ENCODE peak calls at places on chromosomes 5 and 9, in eight cellular contexts. A, T, X, V, O, Z, S and R are unnamed samples.

GRCh38 chr5:135031146-135031812 is 2.7 kb downstream of the PITX1 start:
- DNase-seq in A (peak; percentile 76), T (no peak), X (no peak), V (no peak), O (peak; percentile 18), Z (no peak), S (no peak), R (peak; percentile 76)

GRCh38 chr9:92738661-92739081 is 26.0 kb downstream of the BICD2 start:
- DNase-seq in A (no peak), T (peak; percentile 84), X (no peak), V (no peak), O (no peak), Z (peak; percentile 51), S (peak; percentile 79), R (peak; percentile 73)

GRCh38 chr9:135256568-135257354 is 169.3 kb downstream of the OLFM1 start:
- DNase-seq in A (no peak), T (no peak), X (no peak), V (no peak), O (no peak), Z (no peak), S (no peak), R (no peak)

GRCh38 chr5:150469718-150470470 is 20.4 kb upstream of the RPS14 start:
- DNase-seq in A (no peak), T (peak; percentile 99), X (peak; percentile 46), V (no peak), O (peak; percentile 98), Z (no peak), S (no peak), R (no peak)

GRCh38 chr9:88988796-88989641 is 2.2 kb upstream of the S1PR3 start:
- DNase-seq in A (no peak), T (peak; percentile 60), X (no peak), V (no peak), O (peak; percentile 69), Z (peak; percentile 39), S (no peak), R (no peak)

GRCh38 chr5:150473673-150474358 is 24.3 kb upstream of the RPS14 start:
- DNase-seq in A (peak; percentile 80), T (peak; percentile 98), X (peak; percentile 56), V (no peak), O (peak; percentile 44), Z (no peak), S (no peak), R (no peak)

GRCh38 chr5:168950241-168950951 is 350.5 kb downstream of the SLIT3 start:
- DNase-seq in A (no peak), T (no peak), X (no peak), V (no peak), O (no peak), Z (no peak), S (no peak), R (no peak)

GRCh38 chr9:14306672-14307646 is 7.0 kb downstream of the NFIB start:
- DNase-seq in A (peak; percentile 7), T (peak; percentile 79), X (no peak), V (no peak), O (peak; percentile 3), Z (no peak), S (no peak), R (no peak)

GRCh38 chr9:129225815-129226214 is 47.8 kb upstream of the IER5L start:
- DNase-seq in A (peak; percentile 80), T (peak; percentile 95), X (peak; percentile 86), V (peak; percentile 37), O (peak; percentile 73), Z (peak; percentile 74), S (no peak), R (peak; percentile 81)

GRCh38 chr5:14681236-14681752 is 16.8 kb downstream of the OTULIN start:
- DNase-seq in A (no peak), T (peak; percentile 55), X (no peak), V (no peak), O (no peak), Z (no peak), S (no peak), R (no peak)

GRCh38 chr5:143138839-143139238 is 264.6 kb downstream of the NR3C1 start:
- DNase-seq in A (no peak), T (peak; percentile 20), X (no peak), V (no peak), O (peak; percentile 13), Z (no peak), S (no peak), R (no peak)

GRCh38 chr9:113589890-113590289 is 126.4 kb downstream of the RGS3 start:
- DNase-seq in A (no peak), T (peak; percentile 34), X (peak; percentile 45), V (no peak), O (peak; percentile 66), Z (no peak), S (no peak), R (no peak)

GRCh38 chr5:76104027-76104426 is 20.8 kb downstream of the SV2C start:
- DNase-seq in A (peak; percentile 76), T (peak; percentile 3), X (peak; percentile 73), V (no peak), O (peak; percentile 19), Z (no peak), S (no peak), R (no peak)

GRCh38 chr9:19372576-19372975 is 7.5 kb downstream of the RPS6 start:
- DNase-seq in A (no peak), T (no peak), X (no peak), V (no peak), O (no peak), Z (no peak), S (no peak), R (no peak)

GRCh38 chr5:112077180-112077579 is 320.2 kb upstream of the NREP start:
- DNase-seq in A (no peak), T (peak; percentile 27), X (no peak), V (no peak), O (peak; percentile 52), Z (no peak), S (no peak), R (no peak)

GRCh38 chr9:98856982-98857381 is 49.5 kb downstream of the GALNT12 start:
- DNase-seq in A (no peak), T (peak; percentile 78), X (no peak), V (no peak), O (no peak), Z (no peak), S (no peak), R (no peak)

GRCh38 chr5:53419247-53419646 is 61.2 kb upstream of the FST start:
- DNase-seq in A (no peak), T (peak; percentile 82), X (no peak), V (no peak), O (peak; percentile 93), Z (no peak), S (no peak), R (no peak)

GRCh38 chr5:7541898-7542297 is 146.0 kb downstream of the ADCY2 start:
- DNase-seq in A (no peak), T (peak; percentile 4), X (no peak), V (no peak), O (no peak), Z (no peak), S (no peak), R (no peak)

GRCh38 chr9:135508211-135508820 is 7.8 kb downstream of the MRPS2 start:
- DNase-seq in A (no peak), T (no peak), X (no peak), V (no peak), O (no peak), Z (peak; percentile 33), S (peak; percentile 71), R (peak; percentile 29)

GRCh38 chr5:40204157-40204556 is 475.6 kb upstream of the PTGER4 start:
- DNase-seq in A (no peak), T (no peak), X (no peak), V (no peak), O (no peak), Z (no peak), S (no peak), R (no peak)

GRCh38 chr5:61805101-61805500 is 473.0 kb downstream of the ZSWIM6 start:
- DNase-seq in A (no peak), T (peak; percentile 91), X (peak; percentile 49), V (no peak), O (peak; percentile 60), Z (no peak), S (no peak), R (no peak)

GRCh38 chr5:177607115-177607451 is 7.2 kb downstream of the B4GALT7 start:
- DNase-seq in A (no peak), T (no peak), X (no peak), V (no peak), O (no peak), Z (no peak), S (no peak), R (no peak)
- H3K27ac ChIP-seq in A (no peak overlapping the region), T (no peak overlapping the region), X (no peak overlapping the region), V (no peak overlapping the region), O (no peak overlapping the region), Z (no peak overlapping the region), S (no peak overlapping the region), R (no peak overlapping the region)

GRCh38 chr5:139395844-139396640 is 1.1 kb upstream of the PROB1 start:
- DNase-seq in A (no peak), T (no peak), X (no peak), V (no peak), O (no peak), Z (no peak), S (no peak), R (no peak)

GRCh38 chr5:139394654-139395566 is at the start of gene PROB1:
- DNase-seq in A (peak; percentile 32), T (no peak), X (no peak), V (no peak), O (no peak), Z (no peak), S (peak; percentile 79), R (no peak)

GRCh38 chr5:139392678-139393496 is 2.0 kb downstream of the PROB1 start:
- DNase-seq in A (peak; percentile 85), T (peak; percentile 52), X (peak; percentile 80), V (peak; percentile 75), O (no peak), Z (no peak), S (peak; percentile 81), R (peak; percentile 95)

GRCh38 chr5:139393497-139394122 is 1.3 kb downstream of the PROB1 start:
- DNase-seq in A (peak; percentile 22), T (no peak), X (no peak), V (no peak), O (no peak), Z (no peak), S (peak; percentile 79), R (no peak)

GRCh38 chr5:139394123-139394653 is 716 bp downstream of the PROB1 start:
- DNase-seq in A (peak; percentile 88), T (no peak), X (peak; percentile 77), V (peak; percentile 38), O (no peak), Z (no peak), S (peak; percentile 76), R (peak; percentile 87)
- H3K4me3 ChIP-seq in A (peak overlapping the region; percentile 46), T (peak overlapping the region; percentile 21), X (peak overlapping the region; percentile 48), V (peak overlapping the region; percentile 59), O (peak overlapping the region; percentile 24), Z (peak overlapping the region; percentile 49), S (peak overlapping the region; percentile 56), R (peak overlapping the region; percentile 35)

GRCh38 chr5:67038817-67039603 is 157.6 kb downstream of the CD180 start:
- DNase-seq in A (no peak), T (peak; percentile 96), X (no peak), V (no peak), O (peak; percentile 88), Z (no peak), S (no peak), R (no peak)
- H3K4me1 ChIP-seq in A (peaks cover 48% of the 10 kb centered on the region), T (no peaks in the 10 kb centered on the region), X (peaks cover 10% of the 10 kb centered on the region), V (no peaks in the 10 kb centered on the region), O (peaks cover 14% of the 10 kb centered on the region), Z (no peaks in the 10 kb centered on the region), S (peaks cover 35% of the 10 kb centered on the region), R (peaks cover 48% of the 10 kb centered on the region)

DNA sequence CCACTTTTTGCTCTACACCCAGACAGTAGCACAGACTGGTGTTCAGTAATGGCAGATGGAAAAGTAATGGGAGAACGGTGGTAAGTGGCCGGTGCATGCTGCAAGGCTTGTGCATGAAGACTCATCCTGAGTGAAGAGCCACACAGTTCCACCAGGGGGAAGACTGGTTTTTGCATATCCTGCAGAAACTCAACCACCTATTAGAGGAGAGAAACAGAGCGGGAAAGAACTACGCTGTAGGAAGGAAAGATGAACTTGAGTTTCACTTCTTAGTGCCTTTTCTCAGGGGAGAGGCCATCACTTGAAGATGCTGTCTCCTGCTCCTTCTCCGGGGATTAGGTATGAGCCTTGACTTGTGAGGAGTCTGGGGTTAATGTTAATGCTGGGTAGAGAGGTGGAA is 9.4 kb upstream of the PRSS3 start:
- DNase-seq in A (peak; percentile 11), T (peak; percentile 24), X (no peak), V (no peak), O (peak; percentile 28), Z (no peak), S (no peak), R (no peak)
- H3K27ac ChIP-seq in A (no peak overlapping the region), T (no peak overlapping the region), X (no peak overlapping the region), V (no peak overlapping the region), O (no peak overlapping the region), Z (no peak overlapping the region), S (no peak overlapping the region), R (no peak overlapping the region)